ENCODE peak calls at places on chromosome 16, in five cellular contexts. E is heart left ventricle, B is nephron progenitor cell, L is RWPE1, F is progenitor cell of endocrine pancreas. S is an unnamed sample.

GRCh38 chr16:77967054-77968035 is 55.0 kb upstream of the CLEC3A start:
- DNase-seq in F (no peak), E (no peak), L (no peak), B (no peak), S (no peak)

GRCh38 chr16:17470002-17470870 is 524 bp downstream of the XYLT1 start:
- DNase-seq in F (peak; percentile 22), E (no peak), L (no peak), B (peak; percentile 56), S (peak; percentile 72)

GRCh38 chr16:20884240-20884556 is 16.0 kb downstream of the DCUN1D3 start:
- DNase-seq in L (no peak), E (no peak), F (no peak), B (no peak), S (no peak)

GRCh38 chr16:78447164-78447563 is 347.7 kb downstream of the WWOX start:
- DNase-seq in B (no peak), E (no peak), L (no peak), F (no peak), S (no peak)

GRCh38 chr16:57061084-57061905 is 31.1 kb upstream of the CPNE2 start:
- DNase-seq in B (no peak), F (no peak), L (peak; percentile 62), E (peak; percentile 84), S (no peak)

GRCh38 chr16:27174798-27175197 is 28.5 kb upstream of the KDM8 start:
- DNase-seq in B (no peak), E (no peak), F (no peak), L (peak; percentile 72), S (no peak)

GRCh38 chr16:53816211-53816610 is 112.3 kb downstream of the FTO start:
- DNase-seq in L (no peak), B (no peak), E (no peak), F (no peak), S (no peak)

GRCh38 chr16:80161799-80162380 is 378.9 kb upstream of the DYNLRB2 start:
- DNase-seq in L (no peak), F (no peak), B (no peak), E (no peak), S (no peak)

GRCh38 chr16:24610421-24610765 is 71.0 kb downstream of the RBBP6 start:
- DNase-seq in L (no peak), F (no peak), E (peak; percentile 34), B (peak; percentile 34), S (no peak)

GRCh38 chr16:71672125-71672524 is 46.1 kb downstream of the MARVELD3 start:
- DNase-seq in B (no peak), L (no peak), E (no peak), F (no peak), S (no peak)

GRCh38 chr16:12239953-12240485 is 263.5 kb downstream of the SNX29 start:
- DNase-seq in L (no peak), F (no peak), E (no peak), B (no peak), S (no peak)

GRCh38 chr16:88857728-88858339 is 907 bp downstream of the TRAPPC2L start:
- DNase-seq in B (peak; percentile 75), F (peak; percentile 64), E (peak; percentile 75), L (peak; percentile 52), S (peak; percentile 91)

GRCh38 chr16:56301391-56301850 is 110.1 kb downstream of the GNAO1 start:
- DNase-seq in B (no peak), E (no peak), L (no peak), F (no peak), S (no peak)

GRCh38 chr16:14629612-14629918 is 495 bp downstream of the PARN start:
- DNase-seq in F (no peak), L (peak; percentile 20), E (peak; percentile 29), B (no peak), S (no peak)

GRCh38 chr16:78884199-78884598 is 716.3 kb downstream of the MAF start:
- DNase-seq in B (no peak), L (no peak), E (no peak), F (no peak), S (no peak)

GRCh38 chr16:69448470-69449193 is 24.2 kb downstream of the CYB5B start:
- DNase-seq in B (no peak), E (no peak), L (no peak), F (no peak), S (no peak)

GRCh38 chr16:89426736-89427525 is 63.4 kb downstream of the ANKRD11 start:
- DNase-seq in B (no peak), L (no peak), F (no peak), E (no peak), S (no peak)

GRCh38 chr16:10876799-10877341 is at the start of gene CIITA:
- DNase-seq in B (no peak), F (no peak), E (peak; percentile 77), L (peak; percentile 87), S (peak; percentile 88)

GRCh38 chr16:879461-879861 is 78.9 kb upstream of the GNG13 start:
- DNase-seq in F (no peak), E (peak; percentile 18), L (no peak), B (no peak), S (no peak)

GRCh38 chr16:68369697-68370096 is 58.9 kb downstream of the PRMT7 start:
- DNase-seq in F (no peak), E (peak; percentile 18), L (no peak), B (no peak), S (peak; percentile 83)
- TF ChIP-seq CTCF in F (no peak), E (no peak), L (no peak), B (no peak), S (no peak)

GRCh38 chr16:48366165-48367093 is 18.8 kb downstream of the SIAH1 start:
- DNase-seq in B (peak; percentile 10), E (no peak), L (peak; percentile 76), F (no peak), S (peak; percentile 75)

GRCh38 chr16:48367443-48368049 is 17.7 kb downstream of the SIAH1 start:
- DNase-seq in L (no peak), B (no peak), F (no peak), E (no peak), S (no peak)

GRCh38 chr16:48369765-48370164 is 15.4 kb downstream of the SIAH1 start:
- DNase-seq in B (no peak), F (no peak), L (no peak), E (no peak), S (no peak)

GRCh38 chr16:48373258-48374050 is 11.8 kb downstream of the SIAH1 start:
- DNase-seq in L (no peak), E (no peak), B (no peak), F (no peak), S (no peak)

GRCh38 chr16:48370234-48370633 is 15.0 kb downstream of the SIAH1 start:
- DNase-seq in F (no peak), B (no peak), E (no peak), L (no peak), S (no peak)
- TF ChIP-seq CTCF in F (no peak), B (no peak), E (no peak), L (no peak), S (no peak)

DNA sequence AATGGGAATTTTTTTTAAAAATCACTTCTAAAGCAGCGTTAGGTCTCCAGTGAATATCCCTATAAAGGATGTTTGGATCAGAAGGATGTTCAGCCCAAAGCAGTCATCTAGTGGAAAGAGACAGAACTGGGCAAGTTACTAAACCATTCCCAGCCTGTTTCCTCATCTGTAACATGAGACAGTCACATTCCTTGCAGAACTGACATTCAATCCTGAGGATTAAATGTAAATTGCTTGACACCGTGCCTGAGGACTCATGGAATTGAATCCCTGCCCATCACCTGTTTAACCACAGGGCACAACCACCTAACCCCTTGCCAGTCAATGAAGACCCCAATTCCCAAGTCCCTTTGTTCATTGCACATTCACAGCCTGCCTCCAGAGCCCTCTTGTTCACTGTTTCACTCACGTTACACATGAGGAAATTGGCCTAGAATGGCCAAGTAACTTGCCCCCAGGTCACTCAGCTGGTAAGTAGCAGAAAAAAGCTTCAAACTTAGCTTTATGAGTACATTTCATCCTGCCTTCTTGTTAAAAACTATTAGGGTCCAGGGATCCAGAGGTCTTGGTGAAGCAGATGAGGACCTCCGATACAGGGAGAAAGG is 1.4 kb downstream of the CMTM2 start:
- DNase-seq in F (no peak), E (no peak), B (no peak), L (peak; percentile 82), S (no peak)
- TF ChIP-seq CTCF in F (no peak), E (no peak), B (no peak), L (peak; percentile 33), S (no peak)

DNA sequence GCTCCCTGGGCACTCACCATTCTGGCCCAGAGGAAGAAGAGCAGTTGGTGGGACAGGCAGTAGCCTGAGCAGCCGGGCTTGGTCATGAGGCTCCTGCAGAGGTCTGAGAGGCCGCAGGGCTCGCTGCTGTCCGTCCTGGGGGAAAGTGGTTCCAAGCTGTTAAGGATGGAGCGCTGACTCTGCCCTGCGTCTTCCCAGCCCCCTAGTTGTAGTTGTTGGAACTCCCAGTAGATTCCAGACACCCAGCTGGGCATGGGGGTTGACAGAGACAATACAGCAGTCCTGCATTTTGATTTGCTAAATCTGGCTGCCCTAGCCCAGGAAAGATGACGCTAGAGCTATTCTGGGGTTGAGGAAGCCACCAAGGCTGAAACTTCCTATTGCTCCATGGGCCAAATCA is 7.3 kb downstream of the C16orf89 start:
- DNase-seq in F (no peak), B (peak; percentile 33), L (no peak), E (peak; percentile 35), S (no peak)
- TF ChIP-seq CTCF in F (peak; percentile 52), B (no peak), L (no peak), E (no peak), S (no peak)

GRCh38 chr16:58155839-58156238 is 26.7 kb upstream of the CFAP20 start:
- DNase-seq in B (no peak), E (no peak), L (no peak), F (no peak), S (peak; percentile 17)

GRCh38 chr16:58152246-58152868 is 23.2 kb upstream of the CFAP20 start:
- DNase-seq in F (no peak), B (no peak), L (no peak), E (no peak), S (no peak)

GRCh38 chr16:58158137-58158536 is 29.0 kb upstream of the CFAP20 start:
- DNase-seq in L (no peak), E (no peak), F (no peak), B (peak; percentile 19), S (no peak)

GRCh38 chr16:58160855-58161254 is 31.7 kb upstream of the CFAP20 start:
- DNase-seq in F (no peak), B (no peak), E (no peak), L (no peak), S (no peak)

GRCh38 chr16:58157239-58157638 is 28.1 kb upstream of the CFAP20 start:
- DNase-seq in F (no peak), L (no peak), B (no peak), E (no peak), S (no peak)
- TF ChIP-seq CTCF in F (no peak), L (no peak), B (no peak), E (no peak), S (no peak)

GRCh38 chr16:82671743-82672142 is 45.0 kb downstream of the CDH13 start:
- DNase-seq in F (no peak), B (no peak), L (no peak), E (no peak), S (peak; percentile 15)
- TF ChIP-seq CTCF in F (peak; percentile 38), B (peak; percentile 19), L (no peak), E (peak; percentile 34), S (peak; percentile 51)

DNA sequence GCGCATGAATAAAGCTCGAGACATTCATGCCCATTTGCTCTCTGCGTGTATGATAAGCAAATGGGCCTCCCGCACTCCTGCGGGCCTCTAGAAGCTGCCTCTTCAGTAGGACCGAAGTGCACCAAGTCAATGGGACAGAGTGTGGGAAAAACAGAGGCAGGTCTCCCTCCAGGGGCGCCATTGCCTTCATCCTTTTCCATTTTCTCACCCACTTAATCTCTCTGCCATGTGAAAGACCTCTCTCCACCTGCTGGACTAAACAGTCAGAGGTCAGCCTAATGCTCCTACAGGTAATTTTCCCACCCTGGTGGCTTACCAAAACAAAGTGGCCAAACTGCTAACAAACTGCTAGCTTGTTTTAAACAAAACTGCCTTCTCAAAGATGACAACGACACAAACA is 210.9 kb downstream of the ZFHX3 start:
- DNase-seq in F (no peak), L (no peak), E (no peak), B (no peak), S (no peak)
- TF ChIP-seq CTCF in F (peak; percentile 36), L (no peak), E (no peak), B (no peak), S (no peak)